ENCODE peak calls at places on chromosomes 16 and 17, in seven cellular contexts. F, R, G, P, A, Z and H are unnamed samples.

GRCh38 chr16:718922-719321 is 2.0 kb upstream of the ANTKMT start:
- DNase-seq in P (no peak), Z (no peak), A (no peak), F (no peak), G (no peak), R (no peak), H (no peak)

GRCh38 chr17:35449371-35449931 is 885 bp upstream of the SLFN13 start:
- DNase-seq in P (no peak), R (peak), F (peak), A (no peak), Z (no peak), G (peak), H (no peak)

GRCh38 chr16:51549836-51550235 is 398.8 kb upstream of the SALL1 start:
- DNase-seq in Z (no peak), A (no peak), P (peak), R (no peak), G (no peak), F (no peak), H (no peak)

GRCh38 chr17:55458977-55459376 is 37.3 kb upstream of the MMD start:
- DNase-seq in F (no peak), G (no peak), R (no peak), Z (no peak), A (no peak), P (peak), H (no peak)

GRCh38 chr17:34443832-34444469 is 80.9 kb upstream of the CCL1 start:
- DNase-seq in A (no peak), F (no peak), R (no peak), Z (no peak), G (peak), P (no peak), H (no peak)

GRCh38 chr16:19432429-19432828 is 14.7 kb downstream of the TMC5 start:
- DNase-seq in R (no peak), G (no peak), A (no peak), F (no peak), Z (no peak), P (no peak), H (no peak)

GRCh38 chr16:86886651-86887050 is 308.3 kb downstream of the FOXL1 start:
- DNase-seq in G (no peak), P (peak), Z (no peak), A (no peak), F (no peak), R (no peak), H (no peak)

GRCh38 chr16:57185446-57185944 is 344 bp downstream of the PSME3IP1 start:
- DNase-seq in F (peak), G (no peak), A (peak), P (peak), Z (no peak), R (peak), H (peak)

GRCh38 chr16:6645758-6646423 is 686.8 kb upstream of the RBFOX1 start:
- DNase-seq in G (no peak), R (no peak), P (no peak), F (no peak), Z (no peak), A (no peak), H (peak)

GRCh38 chr17:72421128-72422092 is 300.6 kb downstream of the SOX9 start:
- DNase-seq in R (no peak), P (peak), G (no peak), F (peak), A (peak), Z (no peak), H (no peak)

GRCh38 chr17:8839410-8839935 is 28.0 kb downstream of the PIK3R6 start:
- DNase-seq in Z (no peak), A (no peak), R (no peak), F (no peak), G (no peak), P (no peak), H (no peak)

GRCh38 chr17:35577826-35578194 is 561 bp downstream of the PEX12 start:
- DNase-seq in A (no peak), R (no peak), G (no peak), P (peak), F (no peak), Z (no peak), H (no peak)

GRCh38 chr17:21823130-21823529 is 130.8 kb downstream of the KCNJ18 start:
- DNase-seq in A (no peak), R (no peak), G (no peak), Z (no peak), P (no peak), F (no peak), H (no peak)

GRCh38 chr17:8248751-8249607 is at the start of gene PFAS:
- DNase-seq in R (peak), Z (peak), G (peak), P (peak), F (peak), A (peak), H (peak)

GRCh38 chr16:87926246-87927194 is 9.8 kb downstream of the CA5A start:
- DNase-seq in R (no peak), A (no peak), P (no peak), G (no peak), F (peak), Z (no peak), H (no peak)

GRCh38 chr16:81745704-81746558 is 33.2 kb upstream of the PLCG2 start:
- DNase-seq in P (peak), F (peak), R (peak), A (peak), G (peak), Z (peak), H (peak)

GRCh38 chr17:29588561-29589411 is 662 bp downstream of the GIT1 start:
- DNase-seq in F (no peak), P (peak), A (peak), Z (peak), R (peak), G (no peak), H (peak)

GRCh38 chr16:19184823-19185509 is 16.9 kb downstream of the SYT17 start:
- DNase-seq in R (no peak), F (no peak), P (no peak), G (peak), Z (no peak), A (no peak), H (no peak)

GRCh38 chr17:12545877-12546513 is 119.7 kb upstream of the MYOCD start:
- DNase-seq in R (peak), A (peak), P (peak), G (peak), Z (no peak), F (no peak), H (peak)

GRCh38 chr17:41919165-41919817 is 540 bp upstream of the ACLY start:
- DNase-seq in F (no peak), A (no peak), G (peak), P (no peak), Z (no peak), R (no peak), H (peak)

GRCh38 chr17:33218657-33219298 is 74.3 kb downstream of the ASIC2 start:
- DNase-seq in R (no peak), Z (no peak), A (peak), G (no peak), F (no peak), P (peak), H (no peak)

GRCh38 chr17:58268326-58268725 is 12.4 kb downstream of the MPO start:
- DNase-seq in P (no peak), R (no peak), G (no peak), F (no peak), Z (no peak), A (no peak), H (no peak)

GRCh38 chr17:32007463-32008298 is 498 bp downstream of the LRRC37B start:
- DNase-seq in F (peak), R (peak), Z (peak), A (peak), P (peak), G (peak), H (peak)

GRCh38 chr16:81901483-81901882 is 109.8 kb downstream of the SDR42E1 start:
- DNase-seq in F (no peak), A (no peak), R (no peak), G (no peak), P (no peak), Z (no peak), H (no peak)

GRCh38 chr17:9371019-9371418 is 204.6 kb downstream of the STX8 start:
- DNase-seq in G (no peak), P (peak), A (no peak), Z (no peak), F (no peak), R (no peak), H (no peak)

GRCh38 chr16:24977673-24978065 is 37.5 kb downstream of the ARHGAP17 start:
- DNase-seq in Z (no peak), A (peak), G (no peak), R (no peak), P (peak), F (no peak), H (no peak)

GRCh38 chr16:3824121-3824795 is 56.3 kb downstream of the CREBBP start:
- DNase-seq in R (no peak), Z (no peak), F (no peak), A (no peak), G (no peak), P (no peak), H (no peak)

GRCh38 chr17:2435181-2435741 is 34.4 kb upstream of the MNT start:
- DNase-seq in G (peak), R (no peak), Z (no peak), A (no peak), P (peak), F (no peak), H (no peak)

GRCh38 chr16:50640919-50641817 is 39.9 kb downstream of the SNX20 start:
- DNase-seq in R (no peak), Z (no peak), P (no peak), G (no peak), F (no peak), A (no peak), H (no peak)

GRCh38 chr16:68778551-68779231 is 41.6 kb downstream of the CDH1 start:
- DNase-seq in R (no peak), F (peak), P (no peak), G (peak), Z (no peak), A (no peak), H (no peak)

GRCh38 chr17:79618383-79619067 is 7.7 kb upstream of the RBFOX3 start:
- DNase-seq in R (no peak), F (peak), A (no peak), G (peak), P (no peak), Z (no peak), H (peak)

GRCh38 chr17:71438631-71439146 is 682.1 kb upstream of the SOX9 start:
- DNase-seq in Z (no peak), G (no peak), A (peak), R (no peak), P (peak), F (peak), H (no peak)

GRCh38 chr16:47777191-47777590 is 316.1 kb downstream of the PHKB start:
- DNase-seq in P (peak), F (no peak), A (no peak), G (no peak), R (no peak), Z (no peak), H (no peak)

GRCh38 chr17:73824321-73824720 is 180.1 kb upstream of the SDK2 start:
- DNase-seq in F (no peak), Z (no peak), G (no peak), A (no peak), R (no peak), P (no peak), H (no peak)

GRCh38 chr16:16038950-16039349 is 89.5 kb downstream of the ABCC1 start:
- DNase-seq in Z (no peak), G (no peak), P (no peak), A (no peak), R (no peak), F (no peak), H (no peak)

GRCh38 chr16:4477966-4478365 is 1.8 kb downstream of the HMOX2 start:
- DNase-seq in R (no peak), A (no peak), F (no peak), G (no peak), Z (no peak), P (peak), H (no peak)

GRCh38 chr17:47203984-47204721 is 5.0 kb upstream of the MYL4 start:
- DNase-seq in G (no peak), R (no peak), F (no peak), A (no peak), P (peak), Z (peak), H (no peak)
- H3K27ac ChIP-seq in G (no peak), R (peak), F (peak), A (no peak), P (no peak), Z (peak), H (no peak)

GRCh38 chr16:49622084-49622390 is 233.9 kb downstream of the ZNF423 start:
- DNase-seq in G (no peak), A (no peak), P (no peak), Z (no peak), F (no peak), R (no peak), H (no peak)
- H3K27ac ChIP-seq in G (no peak), A (no peak), P (no peak), Z (no peak), F (no peak), R (no peak), H (no peak)

GRCh38 chr16:14372471-14372870 is 257.6 kb downstream of the PARN start:
- DNase-seq in A (no peak), R (no peak), P (no peak), G (no peak), Z (no peak), F (no peak), H (no peak)
- H3K27ac ChIP-seq in A (no peak), R (no peak), P (no peak), G (no peak), Z (no peak), F (no peak), H (no peak)

GRCh38 chr17:39951924-39952664 is 10.7 kb upstream of the GSDMA start:
- DNase-seq in A (no peak), F (peak), R (no peak), Z (no peak), P (no peak), G (no peak), H (no peak)

GRCh38 chr17:39954876-39955275 is 7.9 kb upstream of the GSDMA start:
- DNase-seq in Z (no peak), R (no peak), P (no peak), A (no peak), G (peak), F (no peak), H (no peak)

GRCh38 chr17:39953471-39953888 is 9.3 kb upstream of the GSDMA start:
- DNase-seq in F (no peak), Z (no peak), G (no peak), R (no peak), P (no peak), A (no peak), H (no peak)

GRCh38 chr17:39950871-39951348 is 11.9 kb upstream of the GSDMA start:
- DNase-seq in Z (no peak), G (no peak), A (no peak), F (no peak), P (no peak), R (peak), H (no peak)

DNA sequence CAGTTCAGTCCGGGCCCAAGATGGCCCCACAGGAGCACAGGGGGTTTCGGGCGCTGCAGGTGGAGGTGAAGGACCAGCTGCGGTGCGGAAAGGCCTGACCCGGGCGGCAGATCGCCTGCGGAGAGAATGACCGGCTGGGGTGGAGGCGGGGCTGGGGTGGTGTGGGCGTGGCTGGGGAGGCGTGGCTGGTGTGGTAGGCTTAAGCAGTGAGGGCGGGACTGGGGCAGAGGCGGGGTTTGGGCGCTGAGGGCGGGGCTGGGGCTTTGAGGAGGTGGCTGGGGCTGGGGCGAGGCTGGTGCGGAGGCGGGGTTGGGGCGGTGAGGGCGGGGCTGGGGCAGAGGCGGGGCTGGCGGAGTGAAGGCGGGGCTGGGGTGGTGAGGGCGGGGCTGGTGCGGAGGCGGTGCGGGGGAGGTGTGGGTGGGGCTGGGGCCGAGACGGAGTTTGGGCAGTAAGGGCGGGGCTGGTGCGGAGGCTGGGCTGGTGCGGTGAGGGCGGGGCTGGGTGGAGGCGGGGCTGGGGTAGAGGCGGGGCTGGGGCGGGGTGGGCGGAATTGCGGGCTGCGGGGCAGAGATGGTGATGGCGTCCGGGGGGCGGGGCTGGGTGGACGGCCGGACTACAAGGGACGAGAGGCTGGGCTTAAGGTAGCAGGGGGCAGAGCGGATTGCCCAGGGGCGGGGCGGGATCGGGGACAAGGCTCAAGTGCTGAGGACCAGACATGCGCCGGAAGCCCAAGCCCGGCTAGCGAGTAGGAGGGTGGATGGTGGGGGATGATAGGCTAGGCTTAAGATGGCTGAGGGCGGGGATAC is 9.9 kb upstream of the GSDMA start:
- DNase-seq in P (peak), G (peak), A (peak), R (peak), F (peak), Z (peak), H (peak)
- H3K27ac ChIP-seq in P (peak), G (no peak), A (no peak), R (peak), F (peak), Z (peak), H (peak)